ENCODE peak calls at places on chromosomes 13 and 19, in five cellular contexts. O is fibroblast of the aortic adventitia, F is GM23338, S is NB4, M is H9. Z is an unnamed sample.

GRCh38 chr13:37058801-37059135 is 720 bp downstream of the SUPT20H start:
- DNase-seq in O (no peak), F (peak; percentile 40), S (peak; percentile 54), M (peak; percentile 27), Z (no peak)

GRCh38 chr13:27405521-27406134 is 18.8 kb upstream of the GTF3A start:
- DNase-seq in O (no peak), F (no peak), S (no peak), M (no peak), Z (no peak)

GRCh38 chr13:52779028-52779612 is 39.5 kb upstream of the CNMD start:
- DNase-seq in O (no peak), F (peak; percentile 15), S (no peak), M (no peak), Z (no peak)

GRCh38 chr19:35049456-35049855 is 7.9 kb downstream of the HPN start:
- DNase-seq in O (no peak), F (no peak), S (no peak), M (no peak), Z (no peak)

GRCh38 chr13:114082849-114083645 is 49.4 kb downstream of the RASA3 start:
- DNase-seq in O (no peak), F (no peak), S (no peak), M (no peak), Z (no peak)

GRCh38 chr13:113927661-113928581 is 46.0 kb downstream of the C13orf46 start:
- DNase-seq in O (peak; percentile 98), F (no peak), S (no peak), M (peak; percentile 22), Z (no peak)

GRCh38 chr13:40769970-40770369 is 1.0 kb downstream of the MRPS31 start:
- DNase-seq in O (no peak), F (no peak), S (no peak), M (no peak), Z (no peak)

GRCh38 chr13:99516153-99516929 is 15.1 kb downstream of the TM9SF2 start:
- DNase-seq in O (no peak), F (no peak), S (no peak), M (no peak), Z (no peak)

GRCh38 chr13:76720827-76721226 is 165.4 kb downstream of the KCTD12 start:
- DNase-seq in O (no peak), F (no peak), S (no peak), M (no peak), Z (no peak)

GRCh38 chr13:94115054-94115453 is 364.4 kb downstream of the DCT start:
- DNase-seq in O (no peak), F (peak; percentile 19), S (peak; percentile 7), M (no peak), Z (no peak)
- TF ChIP-seq CTCF in O (no peak), F (peak; percentile 10), S (no peak), M (peak; percentile 35), Z (peak; percentile 9)

GRCh38 chr13:33934343-33934742 is 116.4 kb downstream of the RFC3 start:
- DNase-seq in O (peak; percentile 19), F (no peak), S (no peak), M (no peak), Z (no peak)

GRCh38 chr13:33932765-33933406 is 114.9 kb downstream of the RFC3 start:
- DNase-seq in O (peak; percentile 39), F (no peak), S (no peak), M (no peak), Z (no peak)

GRCh38 chr13:33933810-33934209 is 115.9 kb downstream of the RFC3 start:
- DNase-seq in O (no peak), F (no peak), S (no peak), M (no peak), Z (no peak)

GRCh38 chr13:33934936-33935510 is 117.1 kb downstream of the RFC3 start:
- DNase-seq in O (peak; percentile 32), F (no peak), S (no peak), M (no peak), Z (no peak)

GRCh38 chr13:33931397-33931987 is 113.5 kb downstream of the RFC3 start:
- DNase-seq in O (peak; percentile 76), F (peak; percentile 82), S (peak; percentile 64), M (no peak), Z (peak; percentile 21)
- TF ChIP-seq CTCF in O (peak; percentile 50), F (peak; percentile 73), S (peak; percentile 28), M (peak; percentile 70), Z (peak; percentile 75)

GRCh38 chr19:1931445-1931844 is 9.5 kb upstream of the CSNK1G2 start:
- DNase-seq in O (no peak), F (no peak), S (no peak), M (no peak), Z (no peak)
- TF ChIP-seq CTCF in O (no peak), F (no peak), S (no peak), M (no peak), Z (no peak)

GRCh38 chr19:13099073-13099999 is 3.3 kb downstream of the LYL1 start:
- DNase-seq in O (no peak), F (peak; percentile 87), S (peak; percentile 96), M (peak; percentile 78), Z (no peak)

GRCh38 chr19:13100031-13100588 is 2.5 kb downstream of the LYL1 start:
- DNase-seq in O (no peak), F (no peak), S (peak; percentile 74), M (no peak), Z (no peak)

GRCh38 chr19:13101590-13102415 is 855 bp downstream of the LYL1 start:
- DNase-seq in O (no peak), F (no peak), S (no peak), M (no peak), Z (no peak)

GRCh38 chr19:13102416-13102665 is 317 bp downstream of the LYL1 start:
- DNase-seq in O (no peak), F (no peak), S (no peak), M (no peak), Z (no peak)

GRCh38 chr19:13100871-13101589 is 1.6 kb downstream of the LYL1 start:
- DNase-seq in O (no peak), F (peak; percentile 76), S (peak; percentile 59), M (no peak), Z (no peak)
- TF ChIP-seq CTCF in O (peak; percentile 17), F (peak; percentile 76), S (peak; percentile 47), M (peak; percentile 62), Z (peak; percentile 28)

GRCh38 chr13:21813110-21813509 is 142.2 kb downstream of the FGF9 start:
- DNase-seq in O (no peak), F (peak; percentile 47), S (no peak), M (no peak), Z (no peak)
- TF ChIP-seq CTCF in O (no peak), F (peak; percentile 65), S (peak; percentile 53), M (peak; percentile 60), Z (no peak)

DNA sequence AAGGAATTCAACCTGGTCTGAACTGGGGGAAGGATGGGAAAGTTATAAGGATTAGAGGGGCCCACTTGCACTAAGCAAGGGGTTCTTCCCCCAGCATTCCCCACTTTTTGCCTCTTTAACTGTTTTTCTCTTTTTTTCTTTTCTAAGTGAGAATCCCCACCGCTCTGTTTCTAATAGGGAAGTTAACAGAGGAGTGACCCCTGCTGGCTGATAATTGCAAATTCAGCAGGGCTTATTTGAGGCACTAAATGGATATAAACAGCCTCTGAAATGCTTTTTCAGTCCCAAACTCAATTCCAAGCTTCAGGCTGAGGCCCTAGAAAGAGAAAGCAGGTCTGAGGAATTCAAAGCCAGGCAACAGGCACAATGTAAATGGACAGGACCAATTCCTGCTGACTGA is 38.2 kb upstream of the CEACAM21 start:
- DNase-seq in O (peak; percentile 35), F (peak; percentile 74), S (peak; percentile 18), M (no peak), Z (no peak)
- TF ChIP-seq CTCF in O (peak; percentile 53), F (peak; percentile 62), S (no peak), M (peak; percentile 46), Z (peak; percentile 19)

GRCh38 chr19:8319807-8320520 is 1.2 kb downstream of the NDUFA7 start:
- DNase-seq in O (no peak), F (peak; percentile 77), S (no peak), M (no peak), Z (no peak)

GRCh38 chr19:8321760-8322637 is 703 bp downstream of the RPS28 start:
- DNase-seq in O (no peak), F (no peak), S (peak; percentile 53), M (no peak), Z (no peak)

GRCh38 chr19:8322638-8322997 is 1.3 kb downstream of the RPS28 start:
- DNase-seq in O (no peak), F (no peak), S (no peak), M (no peak), Z (no peak)

GRCh38 chr19:8320564-8321066 is 560 bp downstream of the NDUFA7 start:
- DNase-seq in O (no peak), F (peak; percentile 26), S (peak; percentile 73), M (no peak), Z (no peak)

GRCh38 chr19:8321067-8321759 is at the start of the genes NDUFA7 and RPS28:
- DNase-seq in O (peak; percentile 96), F (peak; percentile 98), S (peak; percentile 100), M (peak; percentile 94), Z (peak; percentile 95)
- TF ChIP-seq CTCF in O (no peak), F (peak; percentile 30), S (no peak), M (no peak), Z (no peak)

Z was measured in progenitor cell of endocrine pancreas.